ENCODE peak calls at places on chromosome 16, in four cellular contexts. N is CD8-positive, alpha-beta memory T cell; I is trophoblast cell; F is OCI-LY7. O is an unnamed sample.

GRCh38 chr16:17359778-17360177 is 111.0 kb downstream of the XYLT1 start:
- DNase-seq in N (no peak), I (no peak), F (peak), O (peak)

GRCh38 chr16:21260870-21261791 is 17.0 kb downstream of the CRYM start:
- DNase-seq in N (no peak), I (no peak), F (no peak), O (no peak)

GRCh38 chr16:48555597-48555996 is 54.4 kb downstream of the N4BP1 start:
- DNase-seq in N (no peak), I (no peak), F (no peak), O (no peak)

GRCh38 chr16:23679986-23680336 is 1.3 kb downstream of the PLK1 start:
- DNase-seq in N (no peak), I (no peak), F (no peak), O (no peak)

GRCh38 chr16:1245452-1246005 is 5.0 kb downstream of the TPSAB1 start:
- DNase-seq in N (no peak), I (no peak), F (no peak), O (no peak)

GRCh38 chr16:20884240-20884556 is 16.0 kb downstream of the DCUN1D3 start:
- DNase-seq in N (no peak), I (no peak), F (no peak), O (no peak)

GRCh38 chr16:23324727-23325126 is 22.6 kb downstream of the SCNN1B start:
- DNase-seq in N (no peak), I (no peak), F (no peak), O (peak)

GRCh38 chr16:87457724-87458423 is 35.0 kb downstream of the ZCCHC14 start:
- DNase-seq in N (no peak), I (peak), F (no peak), O (peak)

GRCh38 chr16:23124315-23124714 is 24.9 kb downstream of the USP31 start:
- DNase-seq in N (no peak), I (no peak), F (no peak), O (no peak)

GRCh38 chr16:86865866-86866675 is 287.7 kb downstream of the FOXL1 start:
- DNase-seq in N (no peak), I (no peak), F (no peak), O (no peak)

GRCh38 chr16:65832269-65832668 is 534.2 kb upstream of the CDH5 start:
- DNase-seq in N (no peak), I (no peak), F (no peak), O (no peak)

GRCh38 chr16:50967827-50968612 is 183.1 kb downstream of the SALL1 start:
- DNase-seq in N (no peak), I (no peak), F (no peak), O (no peak)

GRCh38 chr16:29307598-29308507 is 98.7 kb downstream of the NPIPB11 start:
- DNase-seq in N (no peak), I (no peak), F (no peak), O (no peak)

GRCh38 chr16:83312846-83313245 is 494.9 kb upstream of the HSBP1 start:
- DNase-seq in N (no peak), I (no peak), F (no peak), O (no peak)

GRCh38 chr16:89246903-89247733 is 29.6 kb downstream of the ZNF778 start:
- DNase-seq in N (peak), I (peak), F (peak), O (peak)

GRCh38 chr16:1789643-1790045 is 3.9 kb downstream of the IGFALS start:
- DNase-seq in N (no peak), I (no peak), F (no peak), O (peak)

GRCh38 chr16:84232060-84232459 is 7.8 kb downstream of the KCNG4 start:
- DNase-seq in N (no peak), I (no peak), F (no peak), O (no peak)

GRCh38 chr16:54431041-54431996 is 144.7 kb upstream of the IRX3 start:
- DNase-seq in N (no peak), I (no peak), F (no peak), O (no peak)

GRCh38 chr16:68475071-68475470 is 26.8 kb upstream of the SMPD3 start:
- DNase-seq in N (no peak), I (peak), F (no peak), O (no peak)

GRCh38 chr16:88356727-88357199 is 26.0 kb upstream of the ZNF469 start:
- DNase-seq in N (no peak), I (no peak), F (no peak), O (no peak)

GRCh38 chr16:88538366-88539060 is 31.7 kb upstream of the ZC3H18 start:
- DNase-seq in N (no peak), I (no peak), F (no peak), O (no peak)

GRCh38 chr16:55539049-55539448 is 27.4 kb upstream of the CAPNS2 start:
- DNase-seq in N (no peak), I (no peak), F (no peak), O (no peak)

GRCh38 chr16:26598061-26598460 is 468.7 kb upstream of the C16orf82 start:
- DNase-seq in N (peak), I (no peak), F (no peak), O (no peak)

GRCh38 chr16:14249291-14250032 is 178.3 kb downstream of the MRTFB start:
- DNase-seq in N (peak), I (peak), F (peak), O (no peak)

GRCh38 chr16:19119564-19119963 is 5.8 kb downstream of the ITPRIPL2 start:
- DNase-seq in N (no peak), I (no peak), F (peak), O (no peak)

GRCh38 chr16:75273054-75273925 is 21.9 kb upstream of the BCAR1 start:
- DNase-seq in N (no peak), I (no peak), F (no peak), O (no peak)

GRCh38 chr16:2520784-2521577 is 810 bp downstream of the AMDHD2 start:
- DNase-seq in N (peak), I (peak), F (peak), O (peak)

GRCh38 chr16:79770244-79771064 is 169.9 kb upstream of the MAF start:
- DNase-seq in N (peak), I (peak), F (peak), O (peak)

GRCh38 chr16:1308036-1308976 is 1.1 kb upstream of the UBE2I start:
- DNase-seq in N (no peak), I (peak), F (no peak), O (no peak)

GRCh38 chr16:17397499-17397891 is 73.3 kb downstream of the XYLT1 start:
- DNase-seq in N (peak), I (no peak), F (no peak), O (no peak)

GRCh38 chr16:83808573-83809014 is 816 bp downstream of the HSBP1 start:
- DNase-seq in N (no peak), I (no peak), F (no peak), O (no peak)

GRCh38 chr16:78925071-78925714 is 675.3 kb downstream of the MAF start:
- DNase-seq in N (peak), I (peak), F (peak), O (no peak)

GRCh38 chr16:85308585-85309540 is 196.6 kb upstream of the CIBAR2 start:
- DNase-seq in N (no peak), I (no peak), F (peak), O (no peak)
- H3K27ac ChIP-seq in N (no peak), I (no peak), F (peak), O (no peak)

GRCh38 chr16:77212736-77213541 is 13.7 kb downstream of the SYCE1L start:
- DNase-seq in N (peak), I (peak), F (peak), O (peak)
- H3K27ac ChIP-seq in N (peak), I (peak), F (no peak), O (peak)

GRCh38 chr16:30372037-30372712 is 1.9 kb upstream of the TBC1D10B start:
- DNase-seq in N (no peak), I (no peak), F (peak), O (no peak)
- H3K27ac ChIP-seq in N (peak), I (no peak), F (peak), O (peak)

DNA sequence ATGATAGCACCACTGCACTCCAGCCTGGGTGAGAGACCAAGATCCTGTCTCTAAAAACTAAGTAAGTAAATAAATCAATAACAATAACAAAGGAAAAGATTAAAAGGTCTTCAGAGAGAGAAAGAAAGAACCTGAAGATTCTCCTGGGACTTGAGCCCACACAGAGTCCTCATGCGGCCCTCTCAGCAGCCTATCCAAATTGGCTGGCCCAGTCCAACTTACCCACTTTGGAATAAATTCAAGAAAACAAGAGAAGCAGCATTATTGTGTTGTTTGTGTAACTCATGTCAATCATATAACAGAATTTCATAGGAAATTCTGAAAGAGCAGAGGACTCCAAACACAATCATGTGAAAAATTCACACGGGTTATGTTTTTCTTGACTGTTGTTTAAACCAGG is 3.8 kb downstream of the SLX4 start:
- DNase-seq in N (no peak), I (no peak), F (no peak), O (no peak)
- H3K27ac ChIP-seq in N (no peak), I (no peak), F (peak), O (no peak)

GRCh38 chr16:8853150-8853549 is 15.7 kb downstream of the CARHSP1 start:
- DNase-seq in N (no peak), I (no peak), F (no peak), O (peak)

GRCh38 chr16:8853611-8854010 is 15.2 kb downstream of the CARHSP1 start:
- DNase-seq in N (no peak), I (no peak), F (no peak), O (no peak)

GRCh38 chr16:8851761-8852403 is 16.9 kb downstream of the CARHSP1 start:
- DNase-seq in N (no peak), I (no peak), F (no peak), O (peak)

GRCh38 chr16:8854298-8854948 is 14.4 kb downstream of the CARHSP1 start:
- DNase-seq in N (no peak), I (no peak), F (no peak), O (no peak)

DNA sequence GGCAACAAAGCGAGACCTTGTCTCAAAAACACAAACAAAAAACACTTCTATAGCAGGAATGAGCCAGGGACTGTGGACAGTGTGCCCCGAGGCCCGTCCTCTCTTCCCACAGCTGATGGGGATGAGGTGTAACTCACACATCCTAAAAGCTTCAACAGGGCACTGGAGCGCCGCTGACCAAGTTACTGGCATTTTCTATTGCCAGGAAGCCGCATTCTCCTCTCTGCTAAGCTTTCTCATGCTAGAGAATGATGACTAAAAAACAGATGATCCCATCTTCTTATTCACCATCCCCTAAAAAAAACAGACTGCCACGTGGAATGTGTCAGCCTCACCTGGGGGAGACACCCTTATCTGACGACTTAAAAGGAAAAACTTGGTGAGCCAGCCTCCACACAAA is 16.3 kb downstream of the CARHSP1 start:
- DNase-seq in N (no peak), I (no peak), F (no peak), O (peak)
- H3K27ac ChIP-seq in N (no peak), I (no peak), F (no peak), O (peak)

GRCh38 chr16:56708418-56708817 is 21.5 kb upstream of the NUP93 start:
- DNase-seq in N (peak), I (no peak), F (peak), O (no peak)
- H3K27ac ChIP-seq in N (peak), I (no peak), F (peak), O (no peak)

GRCh38 chr16:81511371-81511770 is 66.8 kb downstream of the CMIP start:
- DNase-seq in N (no peak), I (peak), F (no peak), O (no peak)
- H3K27ac ChIP-seq in N (no peak), I (peak), F (no peak), O (no peak)

O was measured in upper lobe of left lung.